ENCODE peak calls at places on chromosomes 7 and 10, in four cellular contexts. N is B cell; X is activated effector memory CD4-positive, alpha-beta T cell treated with Interleukin-2 at 50 U/mL for 16 hours; H is activated T-helper 1 cell treated with anti-CD3 and anti-CD28 coated beads, Interleukin-12 subunit alpha, Interleukin-12 subunit beta, Interleukin-2, Interleukin-4 antibody, amounts not matched to agents 30 ng/mL and 10 ng/mL and 1 ng/mL, durations not matched to agents 14 hours and 24 hours and 36 hours. K is an unnamed sample.

GRCh38 chr7:38585551-38585950 is 45.6 kb downstream of the AMPH start:
- DNase-seq in N (no peak), X (no peak), H (no peak), K (no peak)

GRCh38 chr7:44101966-44102845 is 1.9 kb upstream of the AEBP1 start:
- DNase-seq in N (peak), X (no peak), H (no peak), K (no peak)

GRCh38 chr7:151897201-151897711 is 20.3 kb upstream of the PRKAG2 start:
- DNase-seq in N (no peak), X (no peak), H (no peak), K (no peak)

GRCh38 chr7:69738396-69738889 is 140.2 kb downstream of the AUTS2 start:
- DNase-seq in N (no peak), X (no peak), H (no peak), K (no peak)

GRCh38 chr7:41698726-41699125 is 4.2 kb downstream of the INHBA start:
- DNase-seq in N (no peak), X (no peak), H (no peak), K (no peak)

GRCh38 chr10:19209319-19209718 is 160.7 kb downstream of the MALRD1 start:
- DNase-seq in N (no peak), X (no peak), H (no peak), K (no peak)

GRCh38 chr10:91477236-91477635 is 67.1 kb downstream of the HECTD2 start:
- DNase-seq in N (no peak), X (no peak), H (no peak), K (no peak)

GRCh38 chr10:114386446-114386845 is 17.9 kb downstream of the AFAP1L2 start:
- DNase-seq in N (no peak), X (no peak), H (no peak), K (no peak)

GRCh38 chr10:120950103-120950561 is 99.0 kb downstream of the WDR11 start:
- DNase-seq in N (no peak), X (no peak), H (no peak), K (no peak)

GRCh38 chr10:126156012-126156411 is 232.3 kb downstream of the ADAM12 start:
- DNase-seq in N (no peak), X (no peak), H (no peak), K (no peak)

GRCh38 chr10:61779950-61780659 is 117.4 kb downstream of the CABCOCO1 start:
- DNase-seq in N (no peak), X (no peak), H (no peak), K (no peak)

GRCh38 chr10:99364125-99364524 is 35.0 kb downstream of the CNNM1 start:
- DNase-seq in N (no peak), X (no peak), H (no peak), K (no peak)

GRCh38 chr10:34109952-34110702 is 705.0 kb downstream of the PARD3 start:
- DNase-seq in N (no peak), X (no peak), H (no peak), K (no peak)

GRCh38 chr10:70418229-70418628 is 14.3 kb downstream of the EIF4EBP2 start:
- DNase-seq in N (no peak), X (no peak), H (no peak), K (no peak)

GRCh38 chr7:141675431-141676210 is 26.3 kb downstream of the DENND11 start:
- DNase-seq in N (no peak), X (no peak), H (no peak), K (no peak)

GRCh38 chr10:91339729-91340128 is 70.4 kb upstream of the HECTD2 start:
- DNase-seq in N (no peak), X (no peak), H (no peak), K (no peak)

GRCh38 chr7:35593896-35594295 is 101.0 kb downstream of the HERPUD2 start:
- DNase-seq in N (no peak), X (no peak), H (no peak), K (no peak)

GRCh38 chr7:150973571-150974451 is 4.3 kb downstream of the KCNH2 start:
- DNase-seq in N (peak), X (peak), H (no peak), K (no peak)

GRCh38 chr7:44307301-44307900 is 18.0 kb downstream of the CAMK2B start:
- DNase-seq in N (no peak), X (no peak), H (no peak), K (no peak)

GRCh38 chr10:79262131-79262530 is 85.1 kb upstream of the PPIF start:
- DNase-seq in N (no peak), X (no peak), H (no peak), K (no peak)

GRCh38 chr7:8159595-8159994 is 102.4 kb downstream of the ICA1 start:
- DNase-seq in N (no peak), X (no peak), H (no peak), K (no peak)

K was measured in CD8-positive, alpha-beta T cell.